ENCODE peak calls at places on chromosomes 3 and 15, in six cellular contexts. F, Y, P, X, J and K are unnamed samples.

GRCh38 chr15:70047386-70048195 is 50.1 kb downstream of the TLE3 start:
- DNase-seq in F (no peak), Y (no peak), P (no peak), X (peak; percentile 48), J (no peak), K (no peak)

GRCh38 chr3:146817705-146818104 is 212.6 kb upstream of the PLSCR5 start:
- DNase-seq in F (peak; percentile 41), Y (peak; percentile 26), P (no peak), X (no peak), J (no peak), K (no peak)

GRCh38 chr3:99502871-99503270 is 135.5 kb upstream of the COL8A1 start:
- DNase-seq in F (no peak), Y (no peak), P (no peak), X (no peak), J (no peak), K (no peak)

GRCh38 chr15:85688703-85689102 is 106.0 kb downstream of the KLHL25 start:
- DNase-seq in F (no peak), Y (no peak), P (no peak), X (no peak), J (no peak), K (no peak)

GRCh38 chr15:77836116-77836798 is 203.5 kb upstream of the LINGO1 start:
- DNase-seq in F (peak; percentile 57), Y (peak; percentile 26), P (no peak), X (peak; percentile 54), J (no peak), K (no peak)

GRCh38 chr3:8839607-8840325 is 70.4 kb upstream of the OXTR start:
- DNase-seq in F (no peak), Y (no peak), P (no peak), X (no peak), J (no peak), K (no peak)

GRCh38 chr15:91865903-91866302 is 12.4 kb downstream of the SLCO3A1 start:
- DNase-seq in F (no peak), Y (no peak), P (no peak), X (no peak), J (no peak), K (no peak)

GRCh38 chr15:75354454-75354853 is 7.6 kb downstream of the NEIL1 start:
- DNase-seq in F (no peak), Y (no peak), P (no peak), X (no peak), J (no peak), K (no peak)

GRCh38 chr3:131794766-131795381 is 239.9 kb downstream of the CPNE4 start:
- DNase-seq in F (peak; percentile 59), Y (peak; percentile 39), P (no peak), X (no peak), J (peak; percentile 51), K (no peak)

GRCh38 chr3:69294014-69294771 is 91.7 kb downstream of the FRMD4B start:
- DNase-seq in F (peak; percentile 47), Y (no peak), P (no peak), X (no peak), J (no peak), K (no peak)

GRCh38 chr3:195905970-195906864 is 2.1 kb downstream of the TNK2 start:
- DNase-seq in F (no peak), Y (no peak), P (no peak), X (peak; percentile 69), J (no peak), K (no peak)

GRCh38 chr15:73081321-73081958 is 29.2 kb downstream of the NEO1 start:
- DNase-seq in F (peak; percentile 59), Y (peak; percentile 54), P (no peak), X (no peak), J (peak; percentile 17), K (no peak)

GRCh38 chr3:71117572-71118247 is 465.8 kb downstream of the FOXP1 start:
- DNase-seq in F (no peak), Y (no peak), P (no peak), X (no peak), J (no peak), K (no peak)

GRCh38 chr3:98651766-98652077 is 58.3 kb upstream of the CPOX start:
- DNase-seq in F (no peak), Y (no peak), P (no peak), X (no peak), J (no peak), K (no peak)

GRCh38 chr15:35975941-35976340 is 430.0 kb upstream of the DPH6 start:
- DNase-seq in F (no peak), Y (no peak), P (no peak), X (no peak), J (no peak), K (no peak)

GRCh38 chr3:42906085-42906904 is at the start of gene ZNF662:
- DNase-seq in F (no peak), Y (no peak), P (peak; percentile 28), X (peak; percentile 77), J (no peak), K (peak; percentile 48)

GRCh38 chr3:59189561-59190338 is 139.9 kb upstream of the CFAP20DC start:
- DNase-seq in F (no peak), Y (no peak), P (no peak), X (no peak), J (no peak), K (no peak)

GRCh38 chr3:9715127-9715526 is 11.5 kb downstream of the CPNE9 start:
- DNase-seq in F (no peak), Y (peak; percentile 6), P (no peak), X (no peak), J (no peak), K (no peak)

GRCh38 chr3:117308756-117309155 is 599.2 kb downstream of the TUSC7 start:
- DNase-seq in F (no peak), Y (no peak), P (no peak), X (no peak), J (no peak), K (no peak)

GRCh38 chr15:96560246-96560895 is 229.9 kb downstream of the NR2F2 start:
- DNase-seq in F (no peak), Y (no peak), P (no peak), X (no peak), J (no peak), K (no peak)

GRCh38 chr3:51975857-51976549 is 1.1 kb downstream of the ABHD14A start:
- DNase-seq in F (peak; percentile 76), Y (no peak), P (no peak), X (peak; percentile 88), J (no peak), K (peak; percentile 71)

GRCh38 chr3:194139085-194139976 is 3.4 kb downstream of the HES1 start:
- DNase-seq in F (peak; percentile 46), Y (no peak), P (no peak), X (no peak), J (peak; percentile 62), K (peak; percentile 53)

GRCh38 chr3:11907667-11908660 is 61.3 kb upstream of the TAMM41 start:
- DNase-seq in F (no peak), Y (no peak), P (no peak), X (no peak), J (no peak), K (no peak)

GRCh38 chr15:23484870-23485269 is 37.8 kb upstream of the GOLGA6L2 start:
- DNase-seq in F (no peak), Y (no peak), P (no peak), X (no peak), J (no peak), K (no peak)

GRCh38 chr3:188788621-188789081 is 383.1 kb upstream of the TPRG1 start:
- DNase-seq in F (no peak), Y (no peak), P (peak; percentile 78), X (no peak), J (no peak), K (no peak)

DNA sequence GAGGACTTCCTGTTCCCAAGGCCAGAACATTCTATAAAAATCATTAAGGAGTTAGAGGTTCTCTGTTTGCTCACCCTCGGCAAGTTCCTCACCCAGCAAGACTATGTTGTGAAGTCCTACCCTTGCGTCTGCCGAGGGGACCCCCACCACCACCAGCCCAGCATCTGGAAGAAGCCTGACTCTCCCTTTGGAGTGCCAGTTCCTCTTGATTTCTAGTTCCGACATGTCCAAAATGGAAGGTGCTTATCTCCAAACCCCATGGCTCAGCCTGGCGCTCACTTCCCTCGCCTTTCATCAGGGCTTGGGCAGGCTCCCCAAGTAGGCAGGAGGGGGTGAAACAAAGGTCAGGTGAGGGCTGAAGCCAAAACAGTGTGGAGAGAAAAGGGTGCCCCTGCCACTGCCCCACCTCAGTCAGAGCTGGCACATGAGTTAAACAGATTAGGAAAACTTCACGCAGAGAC is 41.1 kb downstream of the BHLHE40 start:
- DNase-seq in F (no peak), Y (no peak), P (no peak), X (peak; percentile 47), J (no peak), K (no peak)
- H3K4me1 ChIP-seq in F (peaks cover 23% of the 10 kb centered on the region), Y (peaks cover 73% of the 10 kb centered on the region), P (peaks cover 21% of the 10 kb centered on the region), X (peaks cover 50% of the 10 kb centered on the region), J (no peaks in the 10 kb centered on the region), K (peaks cover 29% of the 10 kb centered on the region)

DNA sequence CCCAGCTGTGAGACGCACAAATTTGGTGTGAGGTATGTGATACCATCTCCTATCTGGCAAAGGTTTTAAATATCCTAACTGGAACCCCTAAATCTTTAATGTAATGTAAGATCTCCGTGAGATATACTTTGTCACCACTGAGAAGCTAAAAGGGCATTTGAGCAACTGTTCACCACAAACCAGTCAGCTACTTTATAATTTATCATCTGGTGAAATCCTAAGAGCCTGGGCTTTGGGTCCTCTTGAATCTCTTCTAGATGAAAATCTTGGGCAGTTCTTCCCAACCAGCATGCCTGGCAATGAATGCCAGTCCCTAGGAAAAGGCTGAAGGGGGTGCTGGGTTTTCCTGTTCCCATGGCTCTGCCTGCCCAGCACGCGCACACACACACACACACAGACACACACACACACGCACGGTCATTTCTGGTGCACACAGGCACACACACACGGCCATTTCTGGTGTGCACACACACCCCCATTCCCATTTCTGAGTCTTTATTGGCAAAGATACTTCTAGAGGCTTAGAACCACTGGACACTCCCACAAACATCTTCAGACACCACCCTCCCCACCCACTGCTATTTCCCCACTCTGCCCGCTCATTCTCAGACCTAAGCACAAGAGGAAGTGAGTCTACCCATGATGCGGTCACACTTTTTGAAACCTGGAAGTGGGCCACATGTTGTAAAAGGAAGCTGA is 72.6 kb downstream of the MYO1E start:
- DNase-seq in F (no peak), Y (peak; percentile 86), P (peak; percentile 79), X (peak; percentile 88), J (no peak), K (peak; percentile 71)
- H3K27ac ChIP-seq in F (no peak overlapping the region), Y (peak overlapping the region; percentile 62), P (no peak overlapping the region), X (peak overlapping the region; percentile 78), J (no peak overlapping the region), K (peak overlapping the region; percentile 28)

DNA sequence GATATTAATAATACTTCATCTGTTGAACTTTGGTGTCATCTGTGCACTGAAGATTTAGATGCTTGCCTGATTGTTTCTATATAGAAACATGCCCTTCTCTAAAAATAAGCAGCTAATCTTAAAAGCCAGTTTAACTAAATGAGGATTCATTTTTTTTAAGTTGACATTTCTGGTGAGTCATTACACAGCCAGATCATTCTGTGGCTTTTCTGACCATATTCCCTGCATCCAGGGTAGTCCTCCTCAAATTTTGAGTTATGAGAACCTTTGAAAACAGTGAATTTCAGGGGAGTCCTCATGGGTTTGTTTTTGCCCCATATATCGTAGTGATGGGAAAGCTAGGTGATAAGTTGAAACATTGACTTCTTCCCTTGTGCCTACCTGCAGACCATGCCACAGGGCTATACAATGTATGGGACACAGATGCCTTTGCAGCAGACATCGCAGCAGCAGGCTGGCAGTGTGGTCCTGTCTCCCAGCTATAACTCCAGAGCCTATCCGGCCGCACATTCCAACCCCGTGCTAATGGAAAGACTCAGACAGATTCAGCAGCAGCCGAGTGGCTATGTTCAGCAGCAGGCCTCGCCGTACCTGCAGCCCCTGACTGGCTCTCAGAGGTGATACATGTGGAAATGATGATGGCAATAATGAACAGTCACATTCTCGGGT is 26.5 kb upstream of the P2RY12 start:
- DNase-seq in F (no peak), Y (no peak), P (no peak), X (no peak), J (no peak), K (no peak)
- H3K4me3 ChIP-seq in F (no peak overlapping the region), Y (no peak overlapping the region), P (no peak overlapping the region), X (no peak overlapping the region), J (no peak overlapping the region), K (no peak overlapping the region)

GRCh38 chr3:94061297-94061696 is 1.4 kb downstream of the DHFR2 start:
- DNase-seq in F (no peak), Y (no peak), P (no peak), X (no peak), J (no peak), K (no peak)
- H3K4me1 ChIP-seq in F (peaks cover 12% of the 10 kb centered on the region), Y (peaks cover 6% of the 10 kb centered on the region), P (peaks cover 23% of the 10 kb centered on the region), X (peaks cover 43% of the 10 kb centered on the region), J (peaks cover 3% of the 10 kb centered on the region), K (peaks cover 15% of the 10 kb centered on the region)